ENCODE peak calls at places on chromosomes 6 and 20, in eight cellular contexts. One of them, this sample, is unnamed.

GRCh38 chr20:2285618-2286017 is 10.2 kb upstream of the TGM3 start:
- DNase-seq in body of pancreas: no peak
- DNase-seq in cardiac fibroblast: no peak
- DNase-seq in left lung: no peak
- DNase-seq in MM.1S: no peak
- DNase-seq in PC-9: no peak
- DNase-seq in AG09309: no peak
- DNase-seq in nephron progenitor cell: no peak
- DNase-seq in this sample: no peak

GRCh38 chr6:151325075-151326050 is 66.0 kb downstream of the ZBTB2 start:
- DNase-seq in body of pancreas: peak; percentile 51
- DNase-seq in cardiac fibroblast: peak; percentile 87
- DNase-seq in left lung: peak; percentile 86
- DNase-seq in MM.1S: no peak
- DNase-seq in PC-9: peak; percentile 40
- DNase-seq in AG09309: no peak
- DNase-seq in nephron progenitor cell: peak; percentile 60
- DNase-seq in this sample: no peak

GRCh38 chr20:47126709-47127108 is 229.8 kb downstream of the ZMYND8 start:
- DNase-seq in body of pancreas: no peak
- DNase-seq in cardiac fibroblast: peak; percentile 70
- DNase-seq in left lung: no peak
- DNase-seq in MM.1S: no peak
- DNase-seq in PC-9: no peak
- DNase-seq in AG09309: peak; percentile 52
- DNase-seq in nephron progenitor cell: no peak
- DNase-seq in this sample: no peak

GRCh38 chr20:37299718-37300529 is 10.5 kb downstream of the MANBAL start:
- DNase-seq in body of pancreas: no peak
- DNase-seq in cardiac fibroblast: peak; percentile 62
- DNase-seq in left lung: no peak
- DNase-seq in MM.1S: no peak
- DNase-seq in PC-9: no peak
- DNase-seq in AG09309: no peak
- DNase-seq in nephron progenitor cell: no peak
- DNase-seq in this sample: no peak

GRCh38 chr6:146202570-146202969 is 173.7 kb downstream of the GRM1 start:
- DNase-seq in body of pancreas: no peak
- DNase-seq in cardiac fibroblast: no peak
- DNase-seq in left lung: no peak
- DNase-seq in MM.1S: no peak
- DNase-seq in PC-9: no peak
- DNase-seq in AG09309: no peak
- DNase-seq in nephron progenitor cell: no peak
- DNase-seq in this sample: no peak

GRCh38 chr20:50561379-50562078 is 51.3 kb downstream of the PTPN1 start:
- DNase-seq in body of pancreas: no peak
- DNase-seq in cardiac fibroblast: peak; percentile 93
- DNase-seq in left lung: no peak
- DNase-seq in MM.1S: no peak
- DNase-seq in PC-9: peak; percentile 57
- DNase-seq in AG09309: peak; percentile 84
- DNase-seq in nephron progenitor cell: no peak
- DNase-seq in this sample: no peak

GRCh38 chr20:57893364-57894001 is 183.7 kb upstream of the PMEPA1 start:
- DNase-seq in body of pancreas: no peak
- DNase-seq in cardiac fibroblast: no peak
- DNase-seq in left lung: no peak
- DNase-seq in MM.1S: no peak
- DNase-seq in PC-9: no peak
- DNase-seq in AG09309: no peak
- DNase-seq in nephron progenitor cell: no peak
- DNase-seq in this sample: no peak

GRCh38 chr6:16154904-16155303 is 26.0 kb downstream of the MYLIP start:
- DNase-seq in body of pancreas: peak; percentile 16
- DNase-seq in cardiac fibroblast: peak; percentile 87
- DNase-seq in left lung: no peak
- DNase-seq in MM.1S: no peak
- DNase-seq in PC-9: no peak
- DNase-seq in AG09309: peak; percentile 61
- DNase-seq in nephron progenitor cell: no peak
- DNase-seq in this sample: no peak

GRCh38 chr6:106117579-106117978 is 31.4 kb downstream of the PRDM1 start:
- DNase-seq in body of pancreas: peak; percentile 21
- DNase-seq in cardiac fibroblast: no peak
- DNase-seq in left lung: no peak
- DNase-seq in MM.1S: no peak
- DNase-seq in PC-9: no peak
- DNase-seq in AG09309: no peak
- DNase-seq in nephron progenitor cell: no peak
- DNase-seq in this sample: no peak

GRCh38 chr6:126721581-126722145 is 381.7 kb downstream of the CENPW start:
- DNase-seq in body of pancreas: no peak
- DNase-seq in cardiac fibroblast: peak; percentile 77
- DNase-seq in left lung: no peak
- DNase-seq in MM.1S: no peak
- DNase-seq in PC-9: peak; percentile 23
- DNase-seq in AG09309: peak; percentile 73
- DNase-seq in nephron progenitor cell: no peak
- DNase-seq in this sample: no peak

GRCh38 chr6:112037783-112038216 is 16.1 kb upstream of the CCN6 start:
- DNase-seq in body of pancreas: peak; percentile 43
- DNase-seq in cardiac fibroblast: peak; percentile 95
- DNase-seq in left lung: no peak
- DNase-seq in MM.1S: no peak
- DNase-seq in PC-9: peak; percentile 64
- DNase-seq in AG09309: peak; percentile 92
- DNase-seq in nephron progenitor cell: no peak
- DNase-seq in this sample: peak; percentile 49

GRCh38 chr6:129586815-129587214 is 123.2 kb downstream of the ARHGAP18 start:
- DNase-seq in body of pancreas: no peak
- DNase-seq in cardiac fibroblast: no peak
- DNase-seq in left lung: no peak
- DNase-seq in MM.1S: no peak
- DNase-seq in PC-9: no peak
- DNase-seq in AG09309: no peak
- DNase-seq in nephron progenitor cell: no peak
- DNase-seq in this sample: no peak

GRCh38 chr6:129578315-129578714 is 131.7 kb downstream of the ARHGAP18 start:
- DNase-seq in body of pancreas: no peak
- DNase-seq in cardiac fibroblast: no peak
- DNase-seq in left lung: no peak
- DNase-seq in MM.1S: no peak
- DNase-seq in PC-9: no peak
- DNase-seq in AG09309: no peak
- DNase-seq in nephron progenitor cell: no peak
- DNase-seq in this sample: no peak

GRCh38 chr6:129583864-129584263 is 126.1 kb downstream of the ARHGAP18 start:
- DNase-seq in body of pancreas: no peak
- DNase-seq in cardiac fibroblast: no peak
- DNase-seq in left lung: no peak
- DNase-seq in MM.1S: no peak
- DNase-seq in PC-9: no peak
- DNase-seq in AG09309: no peak
- DNase-seq in nephron progenitor cell: no peak
- DNase-seq in this sample: no peak
- TF ChIP-seq CTCF in body of pancreas: no peak
- TF ChIP-seq CTCF in cardiac fibroblast: no peak
- TF ChIP-seq CTCF in left lung: no peak
- TF ChIP-seq CTCF in MM.1S: no peak
- TF ChIP-seq CTCF in PC-9: no peak
- TF ChIP-seq CTCF in AG09309: no peak
- TF ChIP-seq CTCF in nephron progenitor cell: no peak
- TF ChIP-seq CTCF in this sample: no peak

DNA sequence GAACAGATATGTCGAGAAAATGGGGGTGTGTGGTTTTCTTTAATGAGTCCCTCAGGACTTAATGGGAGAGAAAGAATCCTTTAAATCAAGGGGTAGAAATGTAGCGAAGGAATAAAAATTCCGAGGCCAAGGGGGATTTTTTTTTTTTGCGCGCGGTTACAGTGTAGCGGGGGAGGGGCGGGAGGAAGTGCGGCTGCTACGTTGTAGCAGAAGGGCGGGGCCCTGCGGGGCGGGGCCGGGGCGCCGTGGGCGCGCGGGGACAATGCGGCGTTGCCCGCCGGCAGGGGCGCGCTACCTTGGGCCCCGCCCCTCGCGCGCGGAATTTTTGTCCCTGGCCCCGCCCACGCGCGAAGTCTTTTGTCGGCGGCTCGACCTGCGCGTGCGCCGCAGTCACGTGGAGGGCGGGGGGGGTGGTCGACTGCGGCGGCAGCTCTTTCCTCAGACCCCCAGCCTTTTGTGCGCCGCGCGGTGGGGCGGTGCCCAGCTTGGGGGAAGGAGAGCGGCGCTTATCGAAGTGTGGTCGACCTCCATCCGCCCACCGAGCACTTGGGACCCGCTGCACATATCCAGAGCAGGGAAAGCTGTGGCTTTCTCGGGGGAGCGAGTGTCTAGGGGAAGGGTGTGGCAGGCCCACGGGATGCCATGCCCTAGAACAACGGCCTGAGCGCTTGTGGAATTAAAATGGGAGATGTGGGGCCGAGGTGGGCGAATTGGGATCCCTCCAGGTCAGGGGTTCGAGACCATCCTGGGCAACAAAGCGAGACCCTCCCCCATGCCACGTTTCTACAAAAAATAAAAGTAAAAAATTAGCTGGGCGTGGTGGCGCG is 1.3 kb downstream of the TUBB start:
- DNase-seq in body of pancreas: peak; percentile 92
- DNase-seq in cardiac fibroblast: peak; percentile 96
- DNase-seq in left lung: peak; percentile 97
- DNase-seq in MM.1S: peak; percentile 89
- DNase-seq in PC-9: peak; percentile 94
- DNase-seq in AG09309: no peak
- DNase-seq in nephron progenitor cell: peak; percentile 95
- DNase-seq in this sample: peak; percentile 89
- TF ChIP-seq CTCF in body of pancreas: peak; percentile 32
- TF ChIP-seq CTCF in cardiac fibroblast: no peak
- TF ChIP-seq CTCF in left lung: peak; percentile 72
- TF ChIP-seq CTCF in MM.1S: peak; percentile 15
- TF ChIP-seq CTCF in PC-9: no peak
- TF ChIP-seq CTCF in AG09309: peak; percentile 32
- TF ChIP-seq CTCF in nephron progenitor cell: peak; percentile 10
- TF ChIP-seq CTCF in this sample: peak; percentile 42

DNA sequence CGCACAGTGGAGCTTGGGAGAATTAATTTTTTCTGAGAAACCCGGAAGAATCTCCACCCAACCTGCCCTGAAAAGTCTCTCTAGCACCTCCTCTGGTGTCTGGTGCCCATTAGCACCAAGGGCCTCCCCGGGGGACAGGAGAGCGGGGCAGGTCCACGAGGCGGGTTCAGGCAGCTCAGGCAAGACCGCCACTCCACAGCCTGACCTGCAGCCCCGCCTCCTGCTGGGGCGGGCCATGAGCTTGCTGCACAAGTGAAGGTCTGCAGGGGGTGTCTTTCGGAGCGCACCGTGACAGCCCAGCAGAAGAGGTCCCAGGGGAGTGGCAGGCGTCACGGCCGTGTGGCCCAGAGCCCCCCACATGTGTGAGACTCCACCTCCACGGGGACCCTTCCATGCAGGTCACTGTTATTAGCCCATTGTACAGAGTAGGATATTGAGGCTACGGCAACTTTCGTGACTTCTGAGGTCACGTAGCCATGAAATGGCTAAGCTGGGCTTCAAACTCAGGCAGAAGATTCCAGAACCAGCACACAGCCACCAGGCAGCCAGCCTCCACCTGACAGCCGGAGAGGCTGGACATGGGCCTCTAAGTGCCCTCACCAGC is 63.9 kb upstream of the SLCO4A1 start:
- DNase-seq in body of pancreas: no peak
- DNase-seq in cardiac fibroblast: no peak
- DNase-seq in left lung: no peak
- DNase-seq in MM.1S: no peak
- DNase-seq in PC-9: no peak
- DNase-seq in AG09309: no peak
- DNase-seq in nephron progenitor cell: no peak
- DNase-seq in this sample: no peak
- TF ChIP-seq CTCF in body of pancreas: no peak
- TF ChIP-seq CTCF in cardiac fibroblast: no peak
- TF ChIP-seq CTCF in left lung: no peak
- TF ChIP-seq CTCF in MM.1S: no peak
- TF ChIP-seq CTCF in PC-9: peak; percentile 30
- TF ChIP-seq CTCF in AG09309: no peak
- TF ChIP-seq CTCF in nephron progenitor cell: no peak
- TF ChIP-seq CTCF in this sample: no peak

GRCh38 chr20:63957690-63958441 is 1.6 kb upstream of the UCKL1 start:
- DNase-seq in body of pancreas: no peak
- DNase-seq in cardiac fibroblast: peak; percentile 64
- DNase-seq in left lung: peak; percentile 73
- DNase-seq in MM.1S: peak; percentile 66
- DNase-seq in PC-9: peak; percentile 93
- DNase-seq in AG09309: no peak
- DNase-seq in nephron progenitor cell: no peak
- DNase-seq in this sample: no peak

GRCh38 chr20:63955846-63956663 is at the start of gene UCKL1:
- DNase-seq in body of pancreas: peak; percentile 96
- DNase-seq in cardiac fibroblast: peak; percentile 94
- DNase-seq in left lung: peak; percentile 95
- DNase-seq in MM.1S: peak; percentile 90
- DNase-seq in PC-9: peak; percentile 94
- DNase-seq in AG09309: peak; percentile 58
- DNase-seq in nephron progenitor cell: peak; percentile 90
- DNase-seq in this sample: peak; percentile 88

GRCh38 chr20:63958471-63958870 is 2.3 kb upstream of the UCKL1 start:
- DNase-seq in body of pancreas: no peak
- DNase-seq in cardiac fibroblast: no peak
- DNase-seq in left lung: peak; percentile 22
- DNase-seq in MM.1S: no peak
- DNase-seq in PC-9: no peak
- DNase-seq in AG09309: no peak
- DNase-seq in nephron progenitor cell: no peak
- DNase-seq in this sample: no peak

GRCh38 chr20:63956664-63957003 is 418 bp upstream of the UCKL1 start:
- DNase-seq in body of pancreas: no peak
- DNase-seq in cardiac fibroblast: no peak
- DNase-seq in left lung: no peak
- DNase-seq in MM.1S: no peak
- DNase-seq in PC-9: no peak
- DNase-seq in AG09309: no peak
- DNase-seq in nephron progenitor cell: no peak
- DNase-seq in this sample: no peak

DNA sequence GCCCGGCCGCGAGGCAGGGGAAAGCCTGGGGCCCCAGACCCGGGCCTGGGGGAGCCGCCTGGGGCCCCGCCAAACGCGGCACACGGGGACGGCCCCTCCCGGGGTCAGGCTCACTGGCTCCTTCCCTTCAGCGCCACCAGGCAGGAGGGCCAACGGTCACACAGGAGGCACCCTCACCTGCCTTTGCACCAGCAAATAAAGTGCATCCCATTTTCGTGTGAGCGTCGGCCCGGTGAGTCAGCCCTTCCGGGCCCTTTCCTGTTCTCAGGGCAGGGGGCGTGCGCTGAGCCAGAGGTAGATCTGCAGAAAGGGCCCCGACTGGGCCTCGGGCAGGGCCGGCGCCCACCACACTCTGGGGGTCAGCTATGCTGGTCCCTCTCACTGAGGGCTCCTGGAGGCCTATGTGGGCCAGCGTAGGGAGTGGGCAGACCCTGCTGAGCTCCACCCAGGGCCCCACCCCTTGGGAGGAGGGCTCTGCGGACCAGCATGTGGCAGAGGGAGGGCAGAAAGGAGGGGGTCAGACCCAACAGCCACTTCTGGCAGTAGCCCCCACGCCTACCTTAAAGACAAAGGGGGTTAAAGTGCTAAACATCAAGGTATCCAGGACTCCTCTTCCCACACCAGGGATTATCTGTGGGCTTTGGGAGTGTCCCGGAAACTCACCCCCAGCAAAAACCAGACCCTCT is 931 bp upstream of the UCKL1 start:
- DNase-seq in body of pancreas: peak; percentile 66
- DNase-seq in cardiac fibroblast: peak; percentile 75
- DNase-seq in left lung: peak; percentile 86
- DNase-seq in MM.1S: peak; percentile 76
- DNase-seq in PC-9: peak; percentile 95
- DNase-seq in AG09309: no peak
- DNase-seq in nephron progenitor cell: peak; percentile 69
- DNase-seq in this sample: no peak
- TF ChIP-seq CTCF in body of pancreas: no peak
- TF ChIP-seq CTCF in cardiac fibroblast: peak; percentile 22
- TF ChIP-seq CTCF in left lung: no peak
- TF ChIP-seq CTCF in MM.1S: peak; percentile 7
- TF ChIP-seq CTCF in PC-9: no peak
- TF ChIP-seq CTCF in AG09309: no peak
- TF ChIP-seq CTCF in nephron progenitor cell: no peak
- TF ChIP-seq CTCF in this sample: no peak